ENCODE peak calls at places on chromosome 7, in nine cellular contexts. Y is HFF-Myc, Z is neural progenitor cell, X is PC-9, S is kidney epithelial cell, N is fibroblast of pulmonary artery, A is B cell, F is Panc1, D is RWPE1. R is an unnamed sample.

GRCh38 chr7:156919132-156919713 is 26.2 kb upstream of the LMBR1 start:
- DNase-seq in Y (no peak), Z (no peak), X (no peak), S (no peak), N (no peak), A (no peak), F (no peak), D (no peak), R (no peak)

GRCh38 chr7:47405921-47406765 is 175.8 kb downstream of the TNS3 start:
- DNase-seq in Y (no peak), Z (no peak), X (no peak), S (no peak), N (peak), A (no peak), F (no peak), D (peak), R (no peak)

GRCh38 chr7:22549667-22550513 is 49.9 kb upstream of the STEAP1B start:
- DNase-seq in Y (no peak), Z (peak), X (no peak), S (no peak), N (peak), A (peak), F (no peak), D (peak), R (peak)

GRCh38 chr7:19202599-19202998 is 57.4 kb upstream of the FERD3L start:
- DNase-seq in Y (no peak), Z (no peak), X (no peak), S (no peak), N (no peak), A (no peak), F (no peak), D (no peak), R (no peak)

GRCh38 chr7:150383710-150384397 is 4.7 kb downstream of the ZNF775 start:
- DNase-seq in Y (no peak), Z (peak), X (no peak), S (no peak), N (no peak), A (no peak), F (no peak), D (no peak), R (no peak)

GRCh38 chr7:97179454-97180104 is 62.1 kb downstream of the SDHAF3 start:
- DNase-seq in Y (peak), Z (peak), X (no peak), S (peak), N (peak), A (peak), F (peak), D (peak), R (peak)

GRCh38 chr7:18016547-18017444 is 10.8 kb downstream of the PRPS1L1 start:
- DNase-seq in Y (no peak), Z (no peak), X (no peak), S (no peak), N (no peak), A (no peak), F (no peak), D (no peak), R (no peak)

GRCh38 chr7:97107192-97107800 is 10.2 kb upstream of the SDHAF3 start:
- DNase-seq in Y (no peak), Z (no peak), X (peak), S (no peak), N (peak), A (no peak), F (no peak), D (no peak), R (no peak)

GRCh38 chr7:126228356-126229061 is 1024.2 kb downstream of the GRM8 start:
- DNase-seq in Y (no peak), Z (peak), X (no peak), S (no peak), N (no peak), A (no peak), F (no peak), D (no peak), R (no peak)

GRCh38 chr7:80924090-80924489 is 5.2 kb upstream of the SEMA3C start:
- DNase-seq in Y (no peak), Z (no peak), X (no peak), S (no peak), N (no peak), A (no peak), F (no peak), D (no peak), R (no peak)

GRCh38 chr7:103141753-103142404 is 7.0 kb downstream of the NAPEPLD start:
- DNase-seq in Y (no peak), Z (no peak), X (peak), S (no peak), N (peak), A (no peak), F (no peak), D (no peak), R (no peak)

GRCh38 chr7:23594879-23595604 is 2.1 kb upstream of the CCDC126 start:
- DNase-seq in Y (no peak), Z (no peak), X (peak), S (peak), N (peak), A (peak), F (no peak), D (peak), R (peak)

GRCh38 chr7:121192834-121193233 is 136.0 kb upstream of the WNT16 start:
- DNase-seq in Y (no peak), Z (no peak), X (no peak), S (no peak), N (peak), A (no peak), F (no peak), D (no peak), R (no peak)

GRCh38 chr7:85673881-85674280 is 487.0 kb upstream of the SEMA3D start:
- DNase-seq in Y (no peak), Z (no peak), X (no peak), S (no peak), N (no peak), A (no peak), F (no peak), D (no peak), R (no peak)

GRCh38 chr7:74612015-74612829 is 45.3 kb upstream of the GTF2I start:
- DNase-seq in Y (no peak), Z (peak), X (peak), S (no peak), N (peak), A (no peak), F (no peak), D (peak), R (no peak)

GRCh38 chr7:27423290-27423689 is 180.7 kb downstream of the EVX1 start:
- DNase-seq in Y (no peak), Z (no peak), X (peak), S (no peak), N (no peak), A (no peak), F (no peak), D (peak), R (no peak)

GRCh38 chr7:45088821-45089313 is at the start of gene NACAD:
- DNase-seq in Y (no peak), Z (peak), X (no peak), S (no peak), N (no peak), A (peak), F (no peak), D (peak), R (peak)

GRCh38 chr7:134845461-134845860 is 66.0 kb downstream of the CALD1 start:
- DNase-seq in Y (no peak), Z (no peak), X (no peak), S (no peak), N (no peak), A (peak), F (no peak), D (peak), R (peak)

GRCh38 chr7:96521068-96521629 is 188.5 kb downstream of the SEM1 start:
- DNase-seq in Y (no peak), Z (no peak), X (no peak), S (no peak), N (no peak), A (no peak), F (no peak), D (no peak), R (no peak)

GRCh38 chr7:30750574-30751256 is 1.2 kb upstream of the INMT start:
- DNase-seq in Y (peak), Z (no peak), X (no peak), S (no peak), N (peak), A (no peak), F (no peak), D (no peak), R (no peak)

GRCh38 chr7:1412322-1413261 is 46.7 kb downstream of the MICALL2 start:
- DNase-seq in Y (peak), Z (peak), X (peak), S (no peak), N (peak), A (peak), F (peak), D (peak), R (peak)

GRCh38 chr7:94298943-94299342 is 95.8 kb upstream of the COL1A2 start:
- DNase-seq in Y (no peak), Z (no peak), X (no peak), S (no peak), N (peak), A (no peak), F (no peak), D (no peak), R (no peak)

GRCh38 chr7:150378115-150378852 is 846 bp upstream of the ZNF775 start:
- DNase-seq in Y (peak), Z (peak), X (peak), S (peak), N (peak), A (peak), F (no peak), D (peak), R (no peak)

GRCh38 chr7:87513735-87514319 is 38.3 kb upstream of the ABCB4 start:
- DNase-seq in Y (no peak), Z (peak), X (no peak), S (no peak), N (no peak), A (no peak), F (no peak), D (no peak), R (no peak)

GRCh38 chr7:134766779-134767566 is 12.5 kb upstream of the CALD1 start:
- DNase-seq in Y (no peak), Z (no peak), X (peak), S (no peak), N (peak), A (peak), F (no peak), D (no peak), R (peak)

GRCh38 chr7:139071683-139072082 is 35.8 kb upstream of the ZC3HAV1L start:
- DNase-seq in Y (no peak), Z (no peak), X (no peak), S (no peak), N (no peak), A (no peak), F (no peak), D (no peak), R (no peak)

GRCh38 chr7:5780801-5781496 is 514 bp downstream of the RNF216 start:
- DNase-seq in Y (no peak), Z (no peak), X (no peak), S (no peak), N (peak), A (no peak), F (no peak), D (peak), R (peak)

GRCh38 chr7:158265743-158266080 is 321.9 kb downstream of the PTPRN2 start:
- DNase-seq in Y (no peak), Z (no peak), X (no peak), S (no peak), N (no peak), A (no peak), F (no peak), D (no peak), R (no peak)

GRCh38 chr7:85014936-85015335 is 171.9 kb downstream of the SEMA3D start:
- DNase-seq in Y (no peak), Z (peak), X (no peak), S (no peak), N (no peak), A (no peak), F (no peak), D (no peak), R (no peak)

GRCh38 chr7:78022165-78022564 is 223.6 kb downstream of the PHTF2 start:
- DNase-seq in Y (no peak), Z (no peak), X (no peak), S (no peak), N (no peak), A (no peak), F (no peak), D (no peak), R (no peak)

GRCh38 chr7:30887464-30887872 is 24.2 kb upstream of the AQP1 start:
- DNase-seq in Y (no peak), Z (peak), X (no peak), S (no peak), N (no peak), A (no peak), F (no peak), D (no peak), R (no peak)

GRCh38 chr7:18174996-18175395 is 147.3 kb upstream of the PRPS1L1 start:
- DNase-seq in Y (no peak), Z (no peak), X (no peak), S (no peak), N (no peak), A (peak), F (no peak), D (no peak), R (no peak)

GRCh38 chr7:101870361-101871062 is 53.1 kb downstream of the CUX1 start:
- DNase-seq in Y (no peak), Z (peak), X (peak), S (no peak), N (no peak), A (no peak), F (no peak), D (peak), R (no peak)

GRCh38 chr7:104653870-104654401 is 325.5 kb downstream of the LHFPL3 start:
- DNase-seq in Y (no peak), Z (no peak), X (no peak), S (no peak), N (no peak), A (no peak), F (no peak), D (no peak), R (no peak)

GRCh38 chr7:37405128-37405527 is 43.5 kb downstream of the ELMO1 start:
- DNase-seq in Y (no peak), Z (no peak), X (no peak), S (no peak), N (no peak), A (no peak), F (no peak), D (no peak), R (no peak)

GRCh38 chr7:144500225-144500624 is 96.7 kb upstream of the NOBOX start:
- DNase-seq in Y (no peak), Z (no peak), X (no peak), S (no peak), N (no peak), A (no peak), F (no peak), D (no peak), R (no peak)

GRCh38 chr7:137606061-137606674 is 240.6 kb downstream of the DGKI start:
- DNase-seq in Y (peak), Z (peak), X (peak), S (peak), N (peak), A (peak), F (peak), D (no peak), R (peak)

GRCh38 chr7:56256108-56256507 is 139.9 kb upstream of the NUPR2 start:
- DNase-seq in Y (no peak), Z (no peak), X (no peak), S (no peak), N (no peak), A (no peak), F (no peak), D (no peak), R (no peak)

GRCh38 chr7:91872069-91872468 is 8.4 kb downstream of the MTERF1 start:
- DNase-seq in Y (no peak), Z (no peak), X (no peak), S (no peak), N (no peak), A (no peak), F (no peak), D (no peak), R (no peak)

GRCh38 chr7:49878627-49879026 is 105.2 kb downstream of the VWC2 start:
- DNase-seq in Y (no peak), Z (no peak), X (no peak), S (no peak), N (no peak), A (no peak), F (no peak), D (no peak), R (no peak)

GRCh38 chr7:49875336-49875735 is 101.9 kb downstream of the VWC2 start:
- DNase-seq in Y (no peak), Z (no peak), X (no peak), S (no peak), N (no peak), A (no peak), F (no peak), D (no peak), R (no peak)

DNA sequence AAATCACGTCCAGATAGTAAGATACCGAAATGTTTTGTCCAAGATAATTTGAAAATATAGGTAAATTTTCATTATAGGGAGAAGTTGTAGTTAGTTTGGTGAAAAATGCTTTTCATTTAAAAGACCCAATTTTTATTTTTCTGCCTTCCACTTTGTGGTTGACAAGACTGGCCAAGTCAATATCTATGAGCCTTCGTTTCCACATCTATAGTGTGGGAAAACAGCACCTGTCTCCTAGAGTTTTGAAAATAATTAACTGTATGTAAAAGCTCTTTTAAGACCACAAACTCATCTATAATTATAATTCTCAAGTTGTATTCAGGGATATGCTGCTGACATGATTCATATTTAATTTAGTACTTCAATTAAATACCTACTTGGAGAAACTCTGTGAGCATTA is 102.8 kb downstream of the VWC2 start:
- DNase-seq in Y (no peak), Z (no peak), X (no peak), S (no peak), N (no peak), A (no peak), F (no peak), D (no peak), R (no peak)
- TF ChIP-seq CTCF in Y (no peak), Z (no peak), X (no peak), S (no peak), N (no peak), A (no peak), F (no peak), D (no peak), R (no peak)

DNA sequence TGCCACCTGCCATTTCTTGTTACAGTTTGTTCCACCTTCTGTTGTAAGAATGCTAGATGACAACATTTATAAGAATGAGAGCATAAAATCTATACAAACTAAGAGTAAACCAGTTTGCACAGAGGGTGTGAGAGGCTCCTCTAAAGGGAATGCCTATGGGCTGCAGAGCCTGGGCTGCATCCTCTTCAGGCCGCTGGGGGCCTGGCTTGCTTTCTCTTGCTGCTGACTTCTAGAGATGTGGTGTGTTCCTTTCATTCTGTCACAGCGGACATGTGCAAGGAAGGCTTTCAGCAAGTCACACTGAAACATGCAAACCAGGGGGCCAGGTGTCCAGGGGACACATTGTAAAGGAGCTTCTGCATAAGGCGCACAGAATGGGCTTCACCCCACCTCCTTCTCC is 7.1 kb upstream of the ATP6V1F start:
- DNase-seq in Y (no peak), Z (no peak), X (no peak), S (no peak), N (no peak), A (no peak), F (no peak), D (no peak), R (no peak)
- TF ChIP-seq CTCF in Y (no peak), Z (no peak), X (no peak), S (no peak), N (no peak), A (no peak), F (no peak), D (no peak), R (no peak)

GRCh38 chr7:141551773-141552162 is 558 bp downstream of the AGK start:
- DNase-seq in Y (no peak), Z (peak), X (no peak), S (no peak), N (peak), A (no peak), F (no peak), D (no peak), R (peak)
- TF ChIP-seq CTCF in Y (no peak), Z (no peak), X (no peak), S (no peak), N (no peak), A (no peak), F (no peak), D (no peak), R (no peak)

DNA sequence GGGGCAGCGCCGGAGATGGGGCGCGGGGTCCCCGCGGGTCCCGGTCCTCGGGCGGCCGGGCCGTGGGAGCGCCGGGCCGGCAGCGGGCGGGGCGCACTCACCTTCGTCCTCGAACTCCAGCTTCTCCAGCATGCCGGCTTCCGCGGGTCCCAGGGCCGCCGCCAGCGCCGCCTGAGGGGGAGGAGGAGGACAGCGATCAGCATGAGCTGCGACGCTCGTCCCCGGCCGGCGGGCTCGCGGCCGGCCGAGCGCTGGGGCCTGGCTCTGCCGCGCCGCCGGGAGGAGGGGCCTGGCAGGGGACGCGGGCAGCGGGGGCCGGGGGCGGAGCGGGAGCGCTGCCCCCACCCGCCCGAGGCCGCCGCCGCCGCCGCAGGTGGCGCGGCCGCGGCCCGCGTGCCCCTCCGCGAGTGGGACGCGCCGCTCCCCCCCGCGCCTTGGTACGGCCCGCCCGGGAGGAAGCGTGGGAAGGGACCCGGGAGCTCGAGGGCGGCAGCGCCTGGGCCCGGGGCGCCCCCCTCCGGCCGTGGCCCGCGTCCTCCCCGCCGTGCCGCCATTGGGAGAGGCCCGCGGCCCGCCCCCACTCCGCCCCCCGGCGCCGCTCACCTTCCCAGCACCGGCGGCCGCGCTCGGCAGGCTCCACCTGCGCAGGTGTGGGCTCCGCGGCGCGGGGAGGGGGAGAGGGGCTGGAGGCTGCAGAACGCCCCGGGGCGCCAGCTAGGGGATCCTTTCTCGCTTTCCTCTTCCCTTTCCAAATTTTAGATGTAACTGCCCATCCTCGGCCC is 112.5 kb upstream of the RHEB start:
- DNase-seq in Y (no peak), Z (peak), X (peak), S (no peak), N (peak), A (peak), F (no peak), D (peak), R (peak)
- TF ChIP-seq CTCF in Y (peak), Z (peak), X (no peak), S (no peak), N (no peak), A (peak), F (peak), D (peak), R (peak)

GRCh38 chr7:142811154-142811737 is 40.5 kb downstream of the PRSS2 start:
- DNase-seq in Y (no peak), Z (peak), X (peak), S (no peak), N (peak), A (peak), F (no peak), D (peak), R (no peak)
- TF ChIP-seq CTCF in Y (peak), Z (peak), X (peak), S (peak), N (peak), A (peak), F (peak), D (peak), R (peak)

R was measured in GM13977.